ENCODE peak calls at places on chromosomes 16 and 17, in seven cellular contexts. Q is GM23248, P is neural progenitor cell, M is MM.1S, X is IMR-90, J is endothelial cell of umbilical vein, T is fibroblast of lung. W is an unnamed sample. For H3K9me3, the result is how much of the 10 kb centered on the place peaks cover.

GRCh38 chr17:19533036-19533717 is 477 bp upstream of the SLC47A1 start:
- DNase-seq in X (no peak), M (no peak), P (no peak), J (peak), T (no peak), Q (no peak), W (no peak)

GRCh38 chr17:19328441-19329061 is 34.0 kb downstream of the B9D1 start:
- DNase-seq in Q (no peak), X (no peak), J (no peak), P (no peak), T (no peak), M (no peak), W (no peak)

GRCh38 chr16:65426484-65426883 is 304.6 kb upstream of the CDH11 start:
- DNase-seq in Q (peak), T (peak), P (no peak), M (no peak), X (no peak), J (no peak), W (no peak)

GRCh38 chr16:30356401-30357084 is 1.4 kb upstream of the CD2BP2 start:
- DNase-seq in P (no peak), M (no peak), Q (peak), T (no peak), X (no peak), J (no peak), W (no peak)

GRCh38 chr17:69448431-69449102 is 34.1 kb downstream of the MAP2K6 start:
- DNase-seq in T (peak), P (peak), M (no peak), Q (no peak), J (peak), X (no peak), W (no peak)

GRCh38 chr17:57767561-57767960 is 22.5 kb upstream of the CCDC182 start:
- DNase-seq in Q (no peak), J (no peak), M (no peak), P (no peak), X (no peak), T (no peak), W (no peak)

GRCh38 chr17:72616457-72616856 is 476.0 kb downstream of the SLC39A11 start:
- DNase-seq in M (no peak), X (no peak), J (no peak), P (peak), T (no peak), Q (no peak), W (no peak)

GRCh38 chr17:2924211-2924610 is 128.0 kb downstream of the RAP1GAP2 start:
- DNase-seq in J (no peak), T (peak), X (peak), Q (peak), P (peak), M (no peak), W (peak)

GRCh38 chr16:1296688-1297412 is 12.6 kb upstream of the UBE2I start:
- DNase-seq in M (peak), P (no peak), T (peak), J (peak), X (peak), Q (peak), W (peak)

GRCh38 chr16:82917886-82918595 is 291.3 kb downstream of the CDH13 start:
- DNase-seq in P (no peak), J (no peak), Q (no peak), M (no peak), X (no peak), T (no peak), W (no peak)

GRCh38 chr17:57085448-57086068 is 512 bp downstream of the AKAP1 start:
- DNase-seq in T (peak), Q (peak), X (peak), P (peak), M (peak), J (peak), W (peak)

GRCh38 chr16:2774161-2774891 is 2.8 kb downstream of the ELOB start:
- DNase-seq in Q (no peak), X (no peak), M (no peak), P (no peak), J (no peak), T (no peak), W (no peak)

GRCh38 chr16:8713635-8714097 is 39.2 kb downstream of the ABAT start:
- DNase-seq in X (no peak), Q (no peak), J (no peak), M (no peak), T (no peak), P (peak), W (no peak)

GRCh38 chr16:68707341-68708152 is 29.5 kb upstream of the CDH1 start:
- DNase-seq in T (peak), Q (no peak), J (no peak), M (no peak), P (peak), X (no peak), W (peak)

GRCh38 chr16:58678716-58679115 is 5.9 kb downstream of the SLC38A7 start:
- DNase-seq in T (no peak), X (no peak), Q (peak), M (no peak), J (no peak), P (no peak), W (peak)

GRCh38 chr16:56277040-56277439 is 85.8 kb downstream of the GNAO1 start:
- DNase-seq in J (no peak), M (no peak), X (no peak), T (no peak), Q (no peak), P (peak), W (no peak)

GRCh38 chr17:19457830-19458271 is 46.8 kb downstream of the RNF112 start:
- DNase-seq in J (no peak), P (peak), T (no peak), Q (no peak), M (no peak), X (no peak), W (no peak)

GRCh38 chr17:17360087-17360730 is 57.0 kb downstream of the NT5M start:
- DNase-seq in T (no peak), Q (no peak), J (no peak), P (no peak), X (no peak), M (no peak), W (no peak)

GRCh38 chr16:1550696-1551095 is 17.2 kb downstream of the TMEM204 start:
- DNase-seq in T (no peak), J (no peak), P (no peak), M (no peak), X (no peak), Q (no peak), W (no peak)

GRCh38 chr17:4908301-4908700 is 5.4 kb upstream of the CHRNE start:
- DNase-seq in T (no peak), X (no peak), J (no peak), P (peak), Q (peak), M (no peak), W (peak)

GRCh38 chr16:84594725-84595038 is 23.2 kb downstream of the COTL1 start:
- DNase-seq in X (no peak), Q (no peak), P (no peak), T (no peak), M (no peak), J (no peak), W (no peak)

GRCh38 chr16:66948034-66948821 is 12.8 kb upstream of the CES3 start:
- DNase-seq in J (peak), T (no peak), M (no peak), P (no peak), Q (peak), X (no peak), W (peak)

GRCh38 chr17:58172369-58173071 is 5.7 kb downstream of the OR4D2 start:
- DNase-seq in X (peak), Q (peak), P (peak), J (no peak), M (peak), T (peak), W (peak)

GRCh38 chr17:36182176-36183000 is 6.0 kb upstream of the TBC1D3B start:
- DNase-seq in T (peak), P (peak), J (no peak), M (peak), Q (peak), X (no peak), W (no peak)

GRCh38 chr17:58306131-58306951 is 22.3 kb downstream of the TSPOAP1 start:
- DNase-seq in X (no peak), P (no peak), T (no peak), Q (no peak), J (no peak), M (no peak), W (no peak)

GRCh38 chr17:79082311-79083190 is 7.9 kb downstream of the ENGASE start:
- DNase-seq in P (peak), J (peak), T (no peak), Q (peak), X (peak), M (no peak), W (no peak)

GRCh38 chr16:84839956-84840355 is 20.2 kb downstream of the CRISPLD2 start:
- DNase-seq in Q (peak), J (no peak), T (peak), P (peak), X (peak), M (no peak), W (peak)

GRCh38 chr17:55086635-55087058 is 118.1 kb downstream of the STXBP4 start:
- DNase-seq in X (peak), M (no peak), T (peak), P (no peak), J (peak), Q (peak), W (peak)

GRCh38 chr16:1180772-1181714 is 28.1 kb downstream of the CACNA1H start:
- DNase-seq in X (no peak), Q (no peak), M (no peak), J (no peak), T (no peak), P (peak), W (no peak)

GRCh38 chr17:31877341-31877740 is 18.3 kb upstream of the COPRS start:
- DNase-seq in T (peak), P (no peak), X (no peak), Q (no peak), M (no peak), J (no peak), W (no peak)

GRCh38 chr17:65794572-65794971 is 233.1 kb upstream of the AXIN2 start:
- DNase-seq in P (peak), T (no peak), Q (peak), X (peak), J (peak), M (peak), W (peak)

GRCh38 chr17:64707077-64707591 is 45.0 kb upstream of the SMURF2 start:
- DNase-seq in Q (peak), M (no peak), J (peak), T (peak), P (no peak), X (peak), W (peak)

GRCh38 chr17:14157822-14158221 is 78.8 kb downstream of the CDRT15 start:
- DNase-seq in T (peak), X (no peak), M (no peak), J (no peak), P (no peak), Q (no peak), W (peak)

GRCh38 chr17:5019475-5019956 is 15.7 kb downstream of the SLC52A1 start:
- DNase-seq in P (peak), M (no peak), J (no peak), T (no peak), X (peak), Q (peak), W (no peak)

GRCh38 chr16:46757339-46758050 is 9.4 kb upstream of the MYLK3 start:
- DNase-seq in X (peak), Q (no peak), J (no peak), P (peak), T (no peak), M (no peak), W (no peak)

GRCh38 chr16:77310877-77311276 is 111.7 kb downstream of the SYCE1L start:
- DNase-seq in J (no peak), M (no peak), P (no peak), X (no peak), T (no peak), Q (no peak), W (no peak)

GRCh38 chr16:30697264-30698138 is 1.5 kb upstream of the SRCAP start:
- DNase-seq in X (peak), M (peak), J (no peak), P (no peak), T (peak), Q (peak), W (no peak)

GRCh38 chr17:10652984-10653680 is 4.0 kb downstream of the MYH3 start:
- DNase-seq in Q (no peak), M (no peak), J (no peak), X (no peak), T (peak), P (no peak), W (no peak)

GRCh38 chr16:48075398-48075797 is 80.4 kb downstream of the ABCC12 start:
- DNase-seq in X (peak), P (no peak), M (no peak), Q (peak), J (no peak), T (peak), W (no peak)

GRCh38 chr16:89556750-89557149 is 3.7 kb upstream of the RPL13 start:
- DNase-seq in Q (no peak), X (no peak), T (peak), M (no peak), J (no peak), P (no peak), W (no peak)

GRCh38 chr16:89555265-89555664 is 5.2 kb upstream of the RPL13 start:
- DNase-seq in T (no peak), Q (no peak), X (no peak), P (no peak), J (no peak), M (no peak), W (no peak)

GRCh38 chr16:89557936-89558490 is 2.5 kb upstream of the RPL13 start:
- DNase-seq in P (no peak), Q (no peak), M (no peak), T (no peak), X (no peak), J (no peak), W (no peak)

GRCh38 chr16:89555780-89556179 is 4.7 kb upstream of the RPL13 start:
- DNase-seq in T (no peak), J (no peak), Q (no peak), P (no peak), M (no peak), X (no peak), W (no peak)

DNA sequence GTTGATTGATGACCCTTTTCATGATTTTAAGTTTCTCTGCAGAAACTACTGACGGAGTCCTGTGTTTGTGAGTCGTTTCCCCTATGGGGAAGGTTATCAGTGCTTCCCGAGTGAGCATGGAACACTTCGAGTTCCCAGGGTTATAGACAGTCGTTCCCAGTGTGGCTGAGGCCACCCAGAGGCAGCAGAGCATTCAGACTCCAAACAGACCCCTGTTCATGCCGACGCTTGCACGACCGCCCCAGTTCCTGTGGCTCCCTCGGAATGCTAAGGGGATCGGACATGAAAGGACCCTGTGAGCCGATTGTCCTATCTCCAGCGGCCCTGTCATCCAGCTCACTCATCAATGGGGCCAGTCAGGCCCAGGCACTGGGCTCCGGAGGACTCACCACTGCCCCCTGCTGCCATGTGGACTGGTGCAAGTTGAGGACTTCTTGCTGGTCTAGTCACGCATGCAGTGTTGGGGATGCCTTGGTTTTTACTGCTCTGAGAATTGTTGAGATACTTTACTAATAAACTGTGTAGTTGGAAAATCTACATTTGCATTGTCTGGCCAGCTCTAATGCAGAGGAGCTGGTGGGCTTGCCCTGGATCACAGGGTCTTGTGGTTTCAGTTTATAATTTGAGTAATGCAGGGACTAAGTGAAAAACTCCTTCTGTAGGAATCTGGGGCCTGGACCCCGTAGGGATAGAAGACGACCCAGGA is 3.1 kb upstream of the RPL13 start:
- DNase-seq in X (peak), M (peak), T (peak), J (peak), P (peak), Q (peak), W (peak)
- H3K9ac ChIP-seq in X (no peak), M (no peak), T (no peak), J (no peak), P (no peak), Q (no peak), W (no peak)

GRCh38 chr17:26818736-26819135 is 475.2 kb upstream of the WSB1 start:
- DNase-seq in J (peak), T (peak), P (peak), Q (no peak), M (no peak), X (peak), W (peak)
- H3K9me3 ChIP-seq in J (under half), T (under half), P (half or more), Q (under half), M (under half), X (under half), W (half or more)

GRCh38 chr17:8041980-8042379 is 3.1 kb downstream of the ALOX15B start:
- DNase-seq in X (no peak), T (no peak), P (no peak), M (no peak), J (no peak), Q (no peak), W (no peak)

GRCh38 chr17:8041249-8041928 is 2.5 kb downstream of the ALOX15B start:
- DNase-seq in T (peak), X (peak), J (peak), M (peak), Q (peak), P (peak), W (peak)

GRCh38 chr17:8044819-8045810 is 6.3 kb downstream of the ALOX15B start:
- DNase-seq in Q (no peak), X (no peak), T (no peak), J (no peak), P (no peak), M (no peak), W (no peak)

GRCh38 chr17:8038954-8039610 is at the start of gene ALOX15B:
- DNase-seq in X (no peak), T (no peak), P (no peak), Q (no peak), M (no peak), J (no peak), W (no peak)

GRCh38 chr17:8039611-8040168 is 831 bp downstream of the ALOX15B start:
- DNase-seq in Q (no peak), J (no peak), T (no peak), P (no peak), X (no peak), M (no peak), W (no peak)
- H3K4me3 ChIP-seq in Q (no peak), J (no peak), T (no peak), P (no peak), X (no peak), M (no peak), W (peak)

GRCh38 chr17:9517396-9517795 is 58.2 kb downstream of the STX8 start:
- DNase-seq in T (no peak), P (no peak), Q (no peak), J (no peak), X (no peak), M (peak), W (peak)

GRCh38 chr17:9519873-9520272 is 55.7 kb downstream of the STX8 start:
- DNase-seq in X (no peak), P (no peak), M (no peak), T (no peak), J (no peak), Q (no peak), W (no peak)

GRCh38 chr17:9522074-9522473 is 53.5 kb downstream of the STX8 start:
- DNase-seq in T (peak), J (peak), Q (peak), X (peak), P (peak), M (peak), W (peak)

DNA sequence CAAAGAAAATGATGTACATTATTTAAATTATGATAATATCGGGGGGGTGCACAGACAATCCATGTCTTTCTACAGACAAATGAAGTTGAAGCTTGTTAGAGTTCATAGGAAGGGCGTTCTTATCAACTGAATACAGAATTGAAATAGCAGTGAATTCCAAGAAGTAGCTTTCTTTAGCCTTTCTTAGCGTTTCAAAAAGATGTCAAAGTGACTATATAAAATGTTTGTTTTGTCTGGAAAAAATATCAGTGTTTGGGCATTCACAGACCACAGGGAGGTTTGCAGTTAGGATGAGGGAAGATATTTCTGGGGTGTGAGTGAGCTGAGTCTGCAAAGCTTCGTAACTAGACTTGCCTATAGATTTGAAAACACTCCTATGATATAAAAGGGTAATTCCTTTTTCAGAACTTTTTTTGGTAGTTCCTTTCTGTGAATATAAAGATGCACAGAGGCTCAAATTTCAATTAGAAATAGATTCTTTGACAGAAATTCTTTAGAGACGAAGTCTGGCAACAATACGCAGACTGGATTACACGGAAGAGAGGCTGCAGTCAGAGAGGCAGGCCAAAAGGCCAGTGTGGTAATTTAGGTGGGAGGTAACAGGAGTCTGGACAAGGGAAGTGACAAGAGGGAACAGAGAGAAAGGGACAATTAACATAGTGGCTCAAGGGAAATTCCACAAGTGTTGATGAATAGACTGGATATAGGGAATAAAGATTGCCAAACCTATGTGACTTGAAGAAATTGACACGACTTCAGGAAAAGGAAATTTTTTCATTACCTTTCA is 54.8 kb downstream of the STX8 start:
- DNase-seq in X (no peak), M (no peak), P (peak), J (no peak), Q (no peak), T (peak), W (no peak)
- H3K9ac ChIP-seq in X (no peak), M (no peak), P (peak), J (no peak), Q (no peak), T (no peak), W (no peak)

DNA sequence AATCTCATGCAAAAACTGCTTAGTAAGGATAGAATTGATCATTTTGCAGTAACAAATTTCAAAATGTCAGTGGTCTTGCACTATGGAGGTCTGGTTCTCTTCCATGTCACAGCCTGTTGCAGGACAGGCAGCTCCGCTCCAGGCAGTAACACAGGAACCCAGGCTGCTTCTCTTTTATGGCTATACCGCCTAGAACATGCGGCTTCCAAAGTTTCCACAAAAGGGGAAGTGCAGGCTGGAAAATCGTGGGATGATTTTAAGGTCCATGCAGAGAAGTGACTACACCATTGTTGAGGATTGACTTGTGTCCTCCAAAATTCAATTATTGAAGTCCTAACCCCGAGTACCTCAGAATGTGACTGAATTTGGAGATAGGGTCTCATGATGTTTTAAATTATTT is 279.4 kb upstream of the RPL38 start:
- DNase-seq in X (no peak), M (no peak), T (no peak), J (no peak), P (no peak), Q (no peak), W (no peak)
- H3K9me3 ChIP-seq in X (under half), M (under half), T (under half), J (under half), P (under half), Q (under half), W (under half)

W was measured in mammary epithelial cell.